ENCODE peak calls at places on chromosomes 4 and X, in seven cellular contexts. J is prostate gland; U is coronary artery; V is AG09309; A is fibroblast of lung; T is CD8-positive, alpha-beta T cell; Z is transverse colon. O is an unnamed sample.

GRCh38 chr4:148776944-148777343 is 334.7 kb upstream of the NR3C2 start:
- DNase-seq in Z (no peak), T (no peak), U (no peak), A (peak), V (no peak), J (no peak), O (peak)

GRCh38 chrX:44072631-44073030 is 99.4 kb upstream of the NDP start:
- DNase-seq in T (no peak), A (peak), J (no peak), U (no peak), V (no peak), Z (no peak), O (no peak)

GRCh38 chr4:48812866-48813265 is 18.0 kb upstream of the OCIAD1 start:
- DNase-seq in V (no peak), U (no peak), Z (no peak), J (no peak), A (no peak), T (no peak), O (no peak)

GRCh38 chr4:82739292-82740190 is 59.1 kb downstream of the SCD5 start:
- DNase-seq in J (peak), V (no peak), T (peak), U (peak), Z (peak), A (no peak), O (peak)

GRCh38 chr4:17785858-17786257 is 4.4 kb upstream of the FAM184B start:
- DNase-seq in J (no peak), U (no peak), A (no peak), V (no peak), T (no peak), Z (no peak), O (no peak)

GRCh38 chr4:107888237-107888636 is 43.1 kb upstream of the CYP2U1 start:
- DNase-seq in T (no peak), Z (no peak), J (no peak), V (no peak), A (no peak), U (no peak), O (no peak)

GRCh38 chr4:87423313-87424031 is 1.1 kb downstream of the NUDT9 start:
- DNase-seq in J (no peak), T (no peak), A (no peak), U (no peak), Z (no peak), V (no peak), O (peak)

GRCh38 chr4:74654230-74654681 is 140.1 kb downstream of the BTC start:
- DNase-seq in U (no peak), T (no peak), A (peak), Z (no peak), V (no peak), J (no peak), O (no peak)

GRCh38 chr4:184396570-184397515 is 77.5 kb downstream of the IRF2 start:
- DNase-seq in Z (no peak), V (no peak), U (no peak), J (no peak), A (no peak), T (no peak), O (no peak)

GRCh38 chr4:103994059-103994458 is 274.3 kb upstream of the TACR3 start:
- DNase-seq in T (no peak), V (no peak), Z (no peak), U (no peak), A (no peak), J (no peak), O (no peak)

GRCh38 chr4:177229331-177229730 is 80.3 kb upstream of the NEIL3 start:
- DNase-seq in U (no peak), A (no peak), T (no peak), J (no peak), V (no peak), Z (no peak), O (peak)

GRCh38 chr4:107757860-107758476 is 37.9 kb upstream of the PAPSS1 start:
- DNase-seq in T (no peak), V (no peak), Z (no peak), A (peak), J (no peak), U (no peak), O (peak)

GRCh38 chr4:1474126-1475090 is 68.2 kb upstream of the NKX1-1 start:
- DNase-seq in A (no peak), V (no peak), T (peak), J (no peak), Z (no peak), U (no peak), O (no peak)

GRCh38 chr4:64617813-64618212 is 208.6 kb upstream of the TECRL start:
- DNase-seq in J (no peak), U (no peak), T (no peak), V (no peak), A (peak), Z (no peak), O (no peak)

GRCh38 chr4:1499465-1499864 is 93.2 kb upstream of the NKX1-1 start:
- DNase-seq in A (no peak), T (no peak), Z (no peak), V (no peak), J (no peak), U (no peak), O (no peak)

GRCh38 chrX:46831620-46832327 is 5.1 kb upstream of the RP2 start:
- DNase-seq in T (no peak), J (no peak), U (no peak), A (peak), V (no peak), Z (no peak), O (peak)

GRCh38 chrX:97471071-97471470 is 587.4 kb downstream of the RPA4 start:
- DNase-seq in T (no peak), J (no peak), V (no peak), Z (no peak), U (no peak), A (no peak), O (no peak)

GRCh38 chr4:84215218-84215617 is 283.9 kb downstream of the NKX6-1 start:
- DNase-seq in Z (no peak), U (no peak), T (no peak), A (no peak), V (no peak), J (no peak), O (no peak)

GRCh38 chr4:154314248-154314647 is 177.4 kb downstream of the DCHS2 start:
- DNase-seq in U (no peak), J (no peak), Z (no peak), V (peak), T (no peak), A (peak), O (peak)

GRCh38 chrX:136166221-136166855 is 19.0 kb downstream of the FHL1 start:
- DNase-seq in A (peak), V (peak), J (no peak), U (no peak), Z (no peak), T (no peak), O (peak)

GRCh38 chr4:13541176-13541604 is 3.1 kb downstream of the NKX3-2 start:
- DNase-seq in J (no peak), A (no peak), V (no peak), Z (no peak), T (no peak), U (no peak), O (no peak)

GRCh38 chr4:13540446-13541175 is 3.7 kb downstream of the NKX3-2 start:
- DNase-seq in T (no peak), U (no peak), V (no peak), J (no peak), Z (no peak), A (no peak), O (no peak)

GRCh38 chr4:13543091-13543581 is 1.2 kb downstream of the NKX3-2 start:
- DNase-seq in J (no peak), A (no peak), V (no peak), Z (no peak), U (no peak), T (no peak), O (no peak)

GRCh38 chr4:13542577-13543042 is 1.7 kb downstream of the NKX3-2 start:
- DNase-seq in T (no peak), U (no peak), V (no peak), A (no peak), Z (no peak), J (no peak), O (no peak)

GRCh38 chr4:13541720-13542576 is 2.4 kb downstream of the NKX3-2 start:
- DNase-seq in A (no peak), U (no peak), T (peak), Z (peak), V (no peak), J (peak), O (no peak)
- TF ChIP-seq CTCF in A (no peak), U (no peak), T (no peak), Z (peak), V (peak), J (peak), O (peak)

GRCh38 chr4:105632599-105632998 is 75.9 kb downstream of the INTS12 start:
- DNase-seq in V (no peak), Z (no peak), T (no peak), J (no peak), U (no peak), A (no peak), O (no peak)

GRCh38 chr4:105631818-105632400 is 76.6 kb downstream of the INTS12 start:
- DNase-seq in U (no peak), V (no peak), A (no peak), J (no peak), T (no peak), Z (no peak), O (peak)

GRCh38 chr4:105637409-105638258 is 70.9 kb downstream of the INTS12 start:
- DNase-seq in J (peak), U (no peak), V (no peak), A (peak), Z (peak), T (peak), O (peak)

GRCh38 chr4:105633241-105633640 is 75.2 kb downstream of the INTS12 start:
- DNase-seq in Z (no peak), J (peak), A (no peak), T (no peak), U (no peak), V (no peak), O (no peak)

DNA sequence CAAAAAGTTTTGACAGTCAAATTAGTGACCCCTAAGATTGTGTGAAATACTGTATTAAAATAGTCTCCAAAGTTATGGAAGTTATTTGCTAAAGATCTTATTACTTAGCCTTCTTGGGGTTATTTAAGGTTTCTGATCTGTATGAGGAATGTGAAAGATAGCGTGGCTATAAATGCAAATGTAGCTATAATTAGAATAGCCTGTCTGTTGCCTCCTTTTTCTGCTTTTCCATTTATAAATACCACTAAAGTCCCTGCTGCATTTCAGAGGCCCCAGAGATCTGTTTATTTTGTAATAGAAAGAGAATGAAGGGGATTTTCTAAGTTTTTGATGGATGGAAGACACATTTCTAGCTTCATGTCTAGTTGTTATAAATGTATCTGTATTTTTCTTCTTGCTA is 74.1 kb downstream of the INTS12 start:
- DNase-seq in V (no peak), Z (no peak), A (no peak), U (no peak), T (no peak), J (no peak), O (no peak)
- H3K4me3 ChIP-seq in V (no peak), Z (no peak), A (no peak), U (no peak), T (no peak), J (no peak), O (no peak)

GRCh38 chr4:118833192-118833820 is 2.6 kb downstream of the SEC24D start:
- DNase-seq in J (no peak), T (no peak), A (no peak), Z (no peak), V (no peak), U (no peak), O (no peak)

GRCh38 chr4:118834070-118834469 is 1.9 kb downstream of the SEC24D start:
- DNase-seq in A (peak), V (no peak), T (no peak), J (no peak), Z (no peak), U (no peak), O (no peak)

GRCh38 chr4:118836763-118837507 is 1.0 kb upstream of the SEC24D start:
- DNase-seq in Z (no peak), U (no peak), A (no peak), J (no peak), V (no peak), T (no peak), O (no peak)

GRCh38 chr4:118834960-118835895 is 698 bp downstream of the SEC24D start:
- DNase-seq in V (peak), J (peak), Z (peak), A (peak), U (peak), T (peak), O (peak)

GRCh38 chr4:118835896-118836762 is at the start of gene SEC24D:
- DNase-seq in A (peak), J (peak), V (peak), Z (peak), U (peak), T (peak), O (peak)
- TF ChIP-seq CTCF in A (no peak), J (peak), V (no peak), Z (no peak), U (no peak), T (no peak), O (no peak)

GRCh38 chr4:139167774-139168444 is 9.1 kb downstream of the ELF2 start:
- DNase-seq in J (no peak), T (no peak), Z (no peak), U (no peak), V (no peak), A (peak), O (peak)
- H3K4me3 ChIP-seq in J (no peak), T (no peak), Z (no peak), U (peak), V (no peak), A (no peak), O (no peak)

GRCh38 chr4:109162759-109163158 is 139.7 kb downstream of the COL25A1 start:
- DNase-seq in U (no peak), A (no peak), V (no peak), J (no peak), Z (no peak), T (no peak), O (no peak)
- TF ChIP-seq CTCF in U (no peak), A (no peak), V (no peak), J (no peak), Z (no peak), T (no peak), O (no peak)

DNA sequence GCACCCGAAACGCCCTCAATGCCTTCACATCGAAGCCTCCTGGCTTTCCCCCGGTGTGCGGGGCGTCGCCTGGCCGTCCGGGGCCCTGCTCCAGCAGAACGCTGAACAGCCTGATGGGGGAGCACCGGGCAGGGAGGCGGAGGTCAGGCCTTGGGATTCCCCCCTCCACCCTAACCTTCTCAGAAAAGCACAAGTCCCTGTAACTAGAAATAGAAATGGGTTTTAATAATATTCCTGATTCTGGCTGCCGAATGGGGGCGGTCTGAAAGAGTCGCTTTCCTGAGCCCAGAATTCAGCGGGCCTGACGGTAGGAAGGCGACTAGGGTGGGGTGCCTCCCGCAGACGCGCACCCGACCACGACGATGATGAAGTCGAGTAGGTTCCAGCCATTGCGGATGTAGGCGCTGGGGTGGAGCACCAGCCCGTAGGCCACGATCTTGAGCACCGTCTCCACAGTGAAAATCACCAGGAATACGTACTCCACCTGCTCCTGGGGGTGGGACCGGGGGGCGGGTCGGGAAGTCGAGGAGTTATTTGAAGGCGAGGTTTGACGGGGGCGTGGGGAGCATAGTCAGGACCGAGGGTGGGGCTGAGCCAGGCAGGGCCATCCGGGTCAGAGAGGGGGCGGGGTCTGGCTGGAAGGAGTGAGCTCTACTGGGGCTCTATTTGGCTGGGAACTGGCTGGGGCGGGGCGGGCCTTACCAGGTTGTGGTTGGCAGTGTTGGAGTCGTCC is 2.5 kb downstream of the CACNA1F start:
- DNase-seq in T (peak), A (no peak), U (no peak), J (peak), V (no peak), Z (peak), O (no peak)
- H3K4me3 ChIP-seq in T (peak), A (no peak), U (peak), J (no peak), V (no peak), Z (peak), O (no peak)

GRCh38 chr4:92236907-92237306 is 66.9 kb upstream of the GRID2 start:
- DNase-seq in A (peak), T (no peak), Z (no peak), V (no peak), U (no peak), J (no peak), O (peak)

GRCh38 chr4:92235741-92236140 is 68.0 kb upstream of the GRID2 start:
- DNase-seq in T (no peak), U (no peak), A (peak), J (no peak), V (no peak), Z (no peak), O (peak)

GRCh38 chr4:92237559-92237958 is 66.2 kb upstream of the GRID2 start:
- DNase-seq in J (no peak), U (no peak), Z (no peak), T (no peak), A (no peak), V (no peak), O (peak)

GRCh38 chr4:92232566-92232965 is 71.2 kb upstream of the GRID2 start:
- DNase-seq in T (no peak), V (no peak), U (no peak), A (peak), Z (no peak), J (no peak), O (peak)

GRCh38 chr4:92234393-92235176 is 69.2 kb upstream of the GRID2 start:
- DNase-seq in V (peak), A (peak), U (no peak), Z (no peak), J (peak), T (no peak), O (peak)
- TF ChIP-seq CTCF in V (no peak), A (no peak), U (no peak), Z (no peak), J (no peak), T (no peak), O (no peak)

GRCh38 chrX:110402855-110403230 is 44.2 kb downstream of the RTL9 start:
- DNase-seq in A (no peak), J (no peak), V (no peak), U (no peak), Z (no peak), T (no peak), O (peak)

GRCh38 chrX:110403839-110404238 is 45.2 kb downstream of the RTL9 start:
- DNase-seq in T (no peak), U (no peak), A (peak), Z (no peak), J (no peak), V (no peak), O (peak)

GRCh38 chrX:110404376-110404775 is 45.7 kb downstream of the RTL9 start:
- DNase-seq in Z (no peak), J (no peak), V (no peak), T (no peak), U (no peak), A (no peak), O (no peak)

GRCh38 chrX:110402091-110402854 is 43.6 kb downstream of the RTL9 start:
- DNase-seq in J (no peak), T (no peak), Z (no peak), A (peak), U (no peak), V (no peak), O (peak)

GRCh38 chrX:110403436-110403835 is 44.8 kb downstream of the RTL9 start:
- DNase-seq in T (no peak), Z (no peak), U (no peak), A (peak), V (no peak), J (no peak), O (no peak)
- H3K4me3 ChIP-seq in T (no peak), Z (no peak), U (no peak), A (no peak), V (no peak), J (no peak), O (no peak)

GRCh38 chr4:135670548-135670947 is 1469.0 kb upstream of the PABPC4L start:
- DNase-seq in A (no peak), V (no peak), U (no peak), Z (no peak), J (no peak), T (no peak), O (no peak)
- TF ChIP-seq CTCF in A (no peak), V (no peak), U (no peak), Z (no peak), J (no peak), T (no peak), O (no peak)